ENCODE peak calls at places on chromosomes 11 and 22, in ten cellular contexts. One of them, this sample, is unnamed.

GRCh38 chr11:66313321-66314185 is 3.3 kb downstream of the CD248 start:
- DNase-seq in OCI-LY7: no peak
- DNase-seq in NCI-H1105 treated with DMSO at 0.1 percent for 48 hours: no peak
- DNase-seq in ureter: no peak
- DNase-seq in endothelial cell: no peak
- DNase-seq in stimulated activated CD8-positive, alpha-beta memory T cell treated with anti-CD3 and anti-CD28 coated beads, Interleukin-15, amount 100 ng/mL, for 4 hours: no peak
- DNase-seq in GM23248: peak; percentile 69
- DNase-seq in adrenal gland: no peak
- DNase-seq in fibroblast of mammary gland: peak; percentile 59
- DNase-seq in NCI-H1417: no peak
- DNase-seq in this sample: no peak

GRCh38 chr11:13941790-13942189 is 20.7 kb upstream of the SPON1 start:
- DNase-seq in OCI-LY7: no peak
- DNase-seq in NCI-H1105 treated with DMSO at 0.1 percent for 48 hours: no peak
- DNase-seq in ureter: no peak
- DNase-seq in endothelial cell: no peak
- DNase-seq in stimulated activated CD8-positive, alpha-beta memory T cell treated with anti-CD3 and anti-CD28 coated beads, Interleukin-15, amount 100 ng/mL, for 4 hours: no peak
- DNase-seq in GM23248: no peak
- DNase-seq in adrenal gland: no peak
- DNase-seq in fibroblast of mammary gland: no peak
- DNase-seq in NCI-H1417: no peak
- DNase-seq in this sample: no peak

GRCh38 chr11:37861671-37862070 is 1263.6 kb upstream of the RAG2 start:
- DNase-seq in OCI-LY7: no peak
- DNase-seq in NCI-H1105 treated with DMSO at 0.1 percent for 48 hours: no peak
- DNase-seq in ureter: no peak
- DNase-seq in endothelial cell: no peak
- DNase-seq in stimulated activated CD8-positive, alpha-beta memory T cell treated with anti-CD3 and anti-CD28 coated beads, Interleukin-15, amount 100 ng/mL, for 4 hours: no peak
- DNase-seq in GM23248: no peak
- DNase-seq in adrenal gland: no peak
- DNase-seq in fibroblast of mammary gland: no peak
- DNase-seq in NCI-H1417: peak; percentile 45
- DNase-seq in this sample: no peak

GRCh38 chr11:34601085-34601444 is 19.8 kb upstream of the EHF start:
- DNase-seq in OCI-LY7: no peak
- DNase-seq in NCI-H1105 treated with DMSO at 0.1 percent for 48 hours: no peak
- DNase-seq in ureter: no peak
- DNase-seq in endothelial cell: no peak
- DNase-seq in stimulated activated CD8-positive, alpha-beta memory T cell treated with anti-CD3 and anti-CD28 coated beads, Interleukin-15, amount 100 ng/mL, for 4 hours: no peak
- DNase-seq in GM23248: no peak
- DNase-seq in adrenal gland: no peak
- DNase-seq in fibroblast of mammary gland: no peak
- DNase-seq in NCI-H1417: no peak
- DNase-seq in this sample: no peak

GRCh38 chr11:116193321-116194114 is 579.3 kb downstream of the BUD13 start:
- DNase-seq in OCI-LY7: no peak
- DNase-seq in NCI-H1105 treated with DMSO at 0.1 percent for 48 hours: peak; percentile 62
- DNase-seq in ureter: peak; percentile 83
- DNase-seq in endothelial cell: peak; percentile 45
- DNase-seq in stimulated activated CD8-positive, alpha-beta memory T cell treated with anti-CD3 and anti-CD28 coated beads, Interleukin-15, amount 100 ng/mL, for 4 hours: no peak
- DNase-seq in GM23248: peak; percentile 46
- DNase-seq in adrenal gland: peak; percentile 5
- DNase-seq in fibroblast of mammary gland: peak; percentile 10
- DNase-seq in NCI-H1417: peak; percentile 81
- DNase-seq in this sample: no peak

GRCh38 chr11:587978-588380 is 11.7 kb downstream of the PHRF1 start:
- DNase-seq in OCI-LY7: no peak
- DNase-seq in NCI-H1105 treated with DMSO at 0.1 percent for 48 hours: no peak
- DNase-seq in ureter: no peak
- DNase-seq in endothelial cell: no peak
- DNase-seq in stimulated activated CD8-positive, alpha-beta memory T cell treated with anti-CD3 and anti-CD28 coated beads, Interleukin-15, amount 100 ng/mL, for 4 hours: peak; percentile 54
- DNase-seq in GM23248: peak; percentile 67
- DNase-seq in adrenal gland: peak; percentile 98
- DNase-seq in fibroblast of mammary gland: peak; percentile 83
- DNase-seq in NCI-H1417: no peak
- DNase-seq in this sample: no peak

GRCh38 chr11:128488471-128488870 is 98.9 kb downstream of the ETS1 start:
- DNase-seq in OCI-LY7: no peak
- DNase-seq in NCI-H1105 treated with DMSO at 0.1 percent for 48 hours: no peak
- DNase-seq in ureter: no peak
- DNase-seq in endothelial cell: no peak
- DNase-seq in stimulated activated CD8-positive, alpha-beta memory T cell treated with anti-CD3 and anti-CD28 coated beads, Interleukin-15, amount 100 ng/mL, for 4 hours: no peak
- DNase-seq in GM23248: peak; percentile 97
- DNase-seq in adrenal gland: no peak
- DNase-seq in fibroblast of mammary gland: peak; percentile 99
- DNase-seq in NCI-H1417: no peak
- DNase-seq in this sample: no peak

GRCh38 chr11:2428322-2428795 is 16.0 kb downstream of the TRPM5 start:
- DNase-seq in OCI-LY7: peak; percentile 73
- DNase-seq in NCI-H1105 treated with DMSO at 0.1 percent for 48 hours: peak; percentile 48
- DNase-seq in ureter: peak; percentile 80
- DNase-seq in endothelial cell: peak; percentile 91
- DNase-seq in stimulated activated CD8-positive, alpha-beta memory T cell treated with anti-CD3 and anti-CD28 coated beads, Interleukin-15, amount 100 ng/mL, for 4 hours: peak; percentile 51
- DNase-seq in GM23248: peak; percentile 65
- DNase-seq in adrenal gland: peak; percentile 86
- DNase-seq in fibroblast of mammary gland: peak; percentile 41
- DNase-seq in NCI-H1417: peak; percentile 68
- DNase-seq in this sample: peak; percentile 77

GRCh38 chr22:29615705-29616104 is 12.3 kb downstream of the NF2 start:
- DNase-seq in OCI-LY7: no peak
- DNase-seq in NCI-H1105 treated with DMSO at 0.1 percent for 48 hours: no peak
- DNase-seq in ureter: no peak
- DNase-seq in endothelial cell: no peak
- DNase-seq in stimulated activated CD8-positive, alpha-beta memory T cell treated with anti-CD3 and anti-CD28 coated beads, Interleukin-15, amount 100 ng/mL, for 4 hours: no peak
- DNase-seq in GM23248: no peak
- DNase-seq in adrenal gland: no peak
- DNase-seq in fibroblast of mammary gland: no peak
- DNase-seq in NCI-H1417: no peak
- DNase-seq in this sample: no peak

GRCh38 chr11:120912504-120912903 is 111.4 kb upstream of the TBCEL start:
- DNase-seq in OCI-LY7: peak; percentile 46
- DNase-seq in NCI-H1105 treated with DMSO at 0.1 percent for 48 hours: peak; percentile 57
- DNase-seq in ureter: no peak
- DNase-seq in endothelial cell: no peak
- DNase-seq in stimulated activated CD8-positive, alpha-beta memory T cell treated with anti-CD3 and anti-CD28 coated beads, Interleukin-15, amount 100 ng/mL, for 4 hours: no peak
- DNase-seq in GM23248: peak; percentile 67
- DNase-seq in adrenal gland: no peak
- DNase-seq in fibroblast of mammary gland: peak; percentile 57
- DNase-seq in NCI-H1417: peak; percentile 38
- DNase-seq in this sample: no peak

GRCh38 chr11:74937696-74938475 is 11.0 kb downstream of the XRRA1 start:
- DNase-seq in OCI-LY7: no peak
- DNase-seq in NCI-H1105 treated with DMSO at 0.1 percent for 48 hours: no peak
- DNase-seq in ureter: no peak
- DNase-seq in endothelial cell: no peak
- DNase-seq in stimulated activated CD8-positive, alpha-beta memory T cell treated with anti-CD3 and anti-CD28 coated beads, Interleukin-15, amount 100 ng/mL, for 4 hours: no peak
- DNase-seq in GM23248: peak; percentile 78
- DNase-seq in adrenal gland: peak; percentile 25
- DNase-seq in fibroblast of mammary gland: peak; percentile 77
- DNase-seq in NCI-H1417: no peak
- DNase-seq in this sample: no peak

GRCh38 chr11:118885831-118886571 is 2.3 kb downstream of the CXCR5 start:
- DNase-seq in OCI-LY7: no peak
- DNase-seq in NCI-H1105 treated with DMSO at 0.1 percent for 48 hours: no peak
- DNase-seq in ureter: no peak
- DNase-seq in endothelial cell: no peak
- DNase-seq in stimulated activated CD8-positive, alpha-beta memory T cell treated with anti-CD3 and anti-CD28 coated beads, Interleukin-15, amount 100 ng/mL, for 4 hours: no peak
- DNase-seq in GM23248: no peak
- DNase-seq in adrenal gland: no peak
- DNase-seq in fibroblast of mammary gland: no peak
- DNase-seq in NCI-H1417: no peak
- DNase-seq in this sample: no peak

GRCh38 chr11:13446444-13446843 is 16.6 kb downstream of the BTBD10 start:
- DNase-seq in OCI-LY7: no peak
- DNase-seq in NCI-H1105 treated with DMSO at 0.1 percent for 48 hours: no peak
- DNase-seq in ureter: no peak
- DNase-seq in endothelial cell: no peak
- DNase-seq in stimulated activated CD8-positive, alpha-beta memory T cell treated with anti-CD3 and anti-CD28 coated beads, Interleukin-15, amount 100 ng/mL, for 4 hours: no peak
- DNase-seq in GM23248: peak; percentile 72
- DNase-seq in adrenal gland: no peak
- DNase-seq in fibroblast of mammary gland: peak; percentile 41
- DNase-seq in NCI-H1417: no peak
- DNase-seq in this sample: no peak

GRCh38 chr11:116871248-116871647 is 33.8 kb upstream of the APOA1 start:
- DNase-seq in OCI-LY7: no peak
- DNase-seq in NCI-H1105 treated with DMSO at 0.1 percent for 48 hours: no peak
- DNase-seq in ureter: no peak
- DNase-seq in endothelial cell: no peak
- DNase-seq in stimulated activated CD8-positive, alpha-beta memory T cell treated with anti-CD3 and anti-CD28 coated beads, Interleukin-15, amount 100 ng/mL, for 4 hours: no peak
- DNase-seq in GM23248: peak; percentile 95
- DNase-seq in adrenal gland: peak; percentile 10
- DNase-seq in fibroblast of mammary gland: peak; percentile 95
- DNase-seq in NCI-H1417: no peak
- DNase-seq in this sample: no peak

GRCh38 chr22:48954781-48955311 is 872.8 kb downstream of the BRD1 start:
- DNase-seq in OCI-LY7: no peak
- DNase-seq in NCI-H1105 treated with DMSO at 0.1 percent for 48 hours: no peak
- DNase-seq in ureter: peak; percentile 43
- DNase-seq in endothelial cell: no peak
- DNase-seq in stimulated activated CD8-positive, alpha-beta memory T cell treated with anti-CD3 and anti-CD28 coated beads, Interleukin-15, amount 100 ng/mL, for 4 hours: no peak
- DNase-seq in GM23248: peak; percentile 2
- DNase-seq in adrenal gland: no peak
- DNase-seq in fibroblast of mammary gland: no peak
- DNase-seq in NCI-H1417: no peak
- DNase-seq in this sample: no peak

GRCh38 chr22:31730344-31730711 is 19.6 kb downstream of the PRR14L start:
- DNase-seq in OCI-LY7: peak; percentile 13
- DNase-seq in NCI-H1105 treated with DMSO at 0.1 percent for 48 hours: no peak
- DNase-seq in ureter: no peak
- DNase-seq in endothelial cell: no peak
- DNase-seq in stimulated activated CD8-positive, alpha-beta memory T cell treated with anti-CD3 and anti-CD28 coated beads, Interleukin-15, amount 100 ng/mL, for 4 hours: no peak
- DNase-seq in GM23248: no peak
- DNase-seq in adrenal gland: no peak
- DNase-seq in fibroblast of mammary gland: no peak
- DNase-seq in NCI-H1417: no peak
- DNase-seq in this sample: no peak

GRCh38 chr22:49107561-49107960 is 720.1 kb downstream of the BRD1 start:
- DNase-seq in OCI-LY7: no peak
- DNase-seq in NCI-H1105 treated with DMSO at 0.1 percent for 48 hours: no peak
- DNase-seq in ureter: no peak
- DNase-seq in endothelial cell: no peak
- DNase-seq in stimulated activated CD8-positive, alpha-beta memory T cell treated with anti-CD3 and anti-CD28 coated beads, Interleukin-15, amount 100 ng/mL, for 4 hours: no peak
- DNase-seq in GM23248: no peak
- DNase-seq in adrenal gland: no peak
- DNase-seq in fibroblast of mammary gland: no peak
- DNase-seq in NCI-H1417: no peak
- DNase-seq in this sample: no peak

GRCh38 chr22:20583471-20583922 is 76.1 kb downstream of the MED15 start:
- DNase-seq in OCI-LY7: no peak
- DNase-seq in NCI-H1105 treated with DMSO at 0.1 percent for 48 hours: no peak
- DNase-seq in ureter: no peak
- DNase-seq in endothelial cell: no peak
- DNase-seq in stimulated activated CD8-positive, alpha-beta memory T cell treated with anti-CD3 and anti-CD28 coated beads, Interleukin-15, amount 100 ng/mL, for 4 hours: no peak
- DNase-seq in GM23248: peak; percentile 27
- DNase-seq in adrenal gland: peak; percentile 74
- DNase-seq in fibroblast of mammary gland: no peak
- DNase-seq in NCI-H1417: no peak
- DNase-seq in this sample: no peak

GRCh38 chr22:19576460-19577421 is 52.5 kb upstream of the CLDN5 start:
- DNase-seq in OCI-LY7: peak; percentile 4
- DNase-seq in NCI-H1105 treated with DMSO at 0.1 percent for 48 hours: no peak
- DNase-seq in ureter: no peak
- DNase-seq in endothelial cell: no peak
- DNase-seq in stimulated activated CD8-positive, alpha-beta memory T cell treated with anti-CD3 and anti-CD28 coated beads, Interleukin-15, amount 100 ng/mL, for 4 hours: peak; percentile 37
- DNase-seq in GM23248: peak; percentile 87
- DNase-seq in adrenal gland: no peak
- DNase-seq in fibroblast of mammary gland: peak; percentile 69
- DNase-seq in NCI-H1417: peak; percentile 0
- DNase-seq in this sample: no peak

GRCh38 chr22:41230399-41230785 is 10.3 kb downstream of the CHADL start:
- DNase-seq in OCI-LY7: no peak
- DNase-seq in NCI-H1105 treated with DMSO at 0.1 percent for 48 hours: no peak
- DNase-seq in ureter: no peak
- DNase-seq in endothelial cell: no peak
- DNase-seq in stimulated activated CD8-positive, alpha-beta memory T cell treated with anti-CD3 and anti-CD28 coated beads, Interleukin-15, amount 100 ng/mL, for 4 hours: no peak
- DNase-seq in GM23248: no peak
- DNase-seq in adrenal gland: no peak
- DNase-seq in fibroblast of mammary gland: no peak
- DNase-seq in NCI-H1417: no peak
- DNase-seq in this sample: no peak

GRCh38 chr11:35040221-35040942 is 98.6 kb upstream of the CD44 start:
- DNase-seq in OCI-LY7: no peak
- DNase-seq in NCI-H1105 treated with DMSO at 0.1 percent for 48 hours: no peak
- DNase-seq in ureter: no peak
- DNase-seq in endothelial cell: no peak
- DNase-seq in stimulated activated CD8-positive, alpha-beta memory T cell treated with anti-CD3 and anti-CD28 coated beads, Interleukin-15, amount 100 ng/mL, for 4 hours: no peak
- DNase-seq in GM23248: peak; percentile 85
- DNase-seq in adrenal gland: no peak
- DNase-seq in fibroblast of mammary gland: peak; percentile 86
- DNase-seq in NCI-H1417: no peak
- DNase-seq in this sample: peak; percentile 40

GRCh38 chr11:69209936-69210659 is 54.4 kb downstream of the SMIM38 start:
- DNase-seq in OCI-LY7: no peak
- DNase-seq in NCI-H1105 treated with DMSO at 0.1 percent for 48 hours: no peak
- DNase-seq in ureter: no peak
- DNase-seq in endothelial cell: no peak
- DNase-seq in stimulated activated CD8-positive, alpha-beta memory T cell treated with anti-CD3 and anti-CD28 coated beads, Interleukin-15, amount 100 ng/mL, for 4 hours: no peak
- DNase-seq in GM23248: peak; percentile 40
- DNase-seq in adrenal gland: peak; percentile 91
- DNase-seq in fibroblast of mammary gland: no peak
- DNase-seq in NCI-H1417: no peak
- DNase-seq in this sample: no peak

GRCh38 chr22:35299217-35299716 is 427 bp upstream of the TOM1 start:
- DNase-seq in OCI-LY7: peak; percentile 57
- DNase-seq in NCI-H1105 treated with DMSO at 0.1 percent for 48 hours: peak; percentile 41
- DNase-seq in ureter: no peak
- DNase-seq in endothelial cell: no peak
- DNase-seq in stimulated activated CD8-positive, alpha-beta memory T cell treated with anti-CD3 and anti-CD28 coated beads, Interleukin-15, amount 100 ng/mL, for 4 hours: no peak
- DNase-seq in GM23248: peak; percentile 74
- DNase-seq in adrenal gland: peak; percentile 73
- DNase-seq in fibroblast of mammary gland: peak; percentile 28
- DNase-seq in NCI-H1417: no peak
- DNase-seq in this sample: peak; percentile 54

GRCh38 chr11:58921778-58922390 is 17.4 kb upstream of the GLYATL1 start:
- DNase-seq in OCI-LY7: no peak
- DNase-seq in NCI-H1105 treated with DMSO at 0.1 percent for 48 hours: peak; percentile 67
- DNase-seq in ureter: no peak
- DNase-seq in endothelial cell: no peak
- DNase-seq in stimulated activated CD8-positive, alpha-beta memory T cell treated with anti-CD3 and anti-CD28 coated beads, Interleukin-15, amount 100 ng/mL, for 4 hours: no peak
- DNase-seq in GM23248: no peak
- DNase-seq in adrenal gland: no peak
- DNase-seq in fibroblast of mammary gland: no peak
- DNase-seq in NCI-H1417: peak; percentile 78
- DNase-seq in this sample: no peak

GRCh38 chr22:49423125-49423650 is 404.5 kb downstream of the BRD1 start:
- DNase-seq in OCI-LY7: no peak
- DNase-seq in NCI-H1105 treated with DMSO at 0.1 percent for 48 hours: no peak
- DNase-seq in ureter: no peak
- DNase-seq in endothelial cell: no peak
- DNase-seq in stimulated activated CD8-positive, alpha-beta memory T cell treated with anti-CD3 and anti-CD28 coated beads, Interleukin-15, amount 100 ng/mL, for 4 hours: no peak
- DNase-seq in GM23248: no peak
- DNase-seq in adrenal gland: no peak
- DNase-seq in fibroblast of mammary gland: no peak
- DNase-seq in NCI-H1417: no peak
- DNase-seq in this sample: no peak

GRCh38 chr11:19499999-19500398 is 212.6 kb upstream of the NAV2 start:
- DNase-seq in OCI-LY7: no peak
- DNase-seq in NCI-H1105 treated with DMSO at 0.1 percent for 48 hours: no peak
- DNase-seq in ureter: no peak
- DNase-seq in endothelial cell: no peak
- DNase-seq in stimulated activated CD8-positive, alpha-beta memory T cell treated with anti-CD3 and anti-CD28 coated beads, Interleukin-15, amount 100 ng/mL, for 4 hours: no peak
- DNase-seq in GM23248: peak; percentile 99
- DNase-seq in adrenal gland: peak; percentile 8
- DNase-seq in fibroblast of mammary gland: peak; percentile 76
- DNase-seq in NCI-H1417: no peak
- DNase-seq in this sample: no peak

GRCh38 chr11:12017243-12017678 is 8.8 kb upstream of the DKK3 start:
- DNase-seq in OCI-LY7: no peak
- DNase-seq in NCI-H1105 treated with DMSO at 0.1 percent for 48 hours: no peak
- DNase-seq in ureter: no peak
- DNase-seq in endothelial cell: no peak
- DNase-seq in stimulated activated CD8-positive, alpha-beta memory T cell treated with anti-CD3 and anti-CD28 coated beads, Interleukin-15, amount 100 ng/mL, for 4 hours: no peak
- DNase-seq in GM23248: peak; percentile 93
- DNase-seq in adrenal gland: no peak
- DNase-seq in fibroblast of mammary gland: peak; percentile 89
- DNase-seq in NCI-H1417: no peak
- DNase-seq in this sample: no peak

GRCh38 chr11:69834811-69835800 is 15.9 kb upstream of the FGF3 start:
- DNase-seq in OCI-LY7: no peak
- DNase-seq in NCI-H1105 treated with DMSO at 0.1 percent for 48 hours: no peak
- DNase-seq in ureter: no peak
- DNase-seq in endothelial cell: no peak
- DNase-seq in stimulated activated CD8-positive, alpha-beta memory T cell treated with anti-CD3 and anti-CD28 coated beads, Interleukin-15, amount 100 ng/mL, for 4 hours: no peak
- DNase-seq in GM23248: no peak
- DNase-seq in adrenal gland: no peak
- DNase-seq in fibroblast of mammary gland: no peak
- DNase-seq in NCI-H1417: no peak
- DNase-seq in this sample: no peak

This sample was measured in germinal center.